ENCODE peak calls at places on chromosome 14, in eight cellular contexts. Q, C, H, G, Y, S, R and F are unnamed samples.

GRCh38 chr14:71287567-71287966 is 380.3 kb downstream of the PCNX1 start:
- DNase-seq in Q (no peak), C (no peak), H (no peak), G (no peak), Y (no peak), S (no peak), R (no peak), F (no peak)

GRCh38 chr14:72946491-72946890 is 20.2 kb downstream of the DCAF4 start:
- DNase-seq in Q (no peak), C (no peak), H (no peak), G (no peak), Y (no peak), S (no peak), R (no peak), F (no peak)

GRCh38 chr14:66003082-66003740 is 483.0 kb upstream of the CCDC196 start:
- DNase-seq in Q (no peak), C (no peak), H (no peak), G (no peak), Y (no peak), S (no peak), R (peak), F (no peak)

GRCh38 chr14:33676135-33676566 is 274.7 kb downstream of the EGLN3 start:
- DNase-seq in Q (no peak), C (peak), H (no peak), G (no peak), Y (peak), S (peak), R (peak), F (no peak)

GRCh38 chr14:80942158-80942738 is 710 bp upstream of the CEP128 start:
- DNase-seq in Q (no peak), C (no peak), H (peak), G (no peak), Y (no peak), S (no peak), R (no peak), F (no peak)

GRCh38 chr14:23175823-23176222 is 7.6 kb downstream of the SLC7A8 start:
- DNase-seq in Q (no peak), C (no peak), H (no peak), G (no peak), Y (no peak), S (no peak), R (no peak), F (no peak)

GRCh38 chr14:50230601-50231474 is 540 bp downstream of the SOS2 start:
- DNase-seq in Q (peak), C (peak), H (peak), G (peak), Y (peak), S (peak), R (peak), F (peak)

GRCh38 chr14:54737132-54737711 is 165.4 kb downstream of the GCH1 start:
- DNase-seq in Q (no peak), C (no peak), H (peak), G (no peak), Y (no peak), S (no peak), R (no peak), F (no peak)

GRCh38 chr14:36194645-36195044 is 18.1 kb upstream of the PTCSC3 start:
- DNase-seq in Q (no peak), C (no peak), H (no peak), G (no peak), Y (peak), S (no peak), R (no peak), F (no peak)

GRCh38 chr14:29311983-29312382 is 545.4 kb downstream of the FOXG1 start:
- DNase-seq in Q (no peak), C (no peak), H (no peak), G (no peak), Y (no peak), S (no peak), R (no peak), F (no peak)

GRCh38 chr14:95559203-95559602 is 24.4 kb downstream of the GLRX5 start:
- DNase-seq in Q (no peak), C (no peak), H (no peak), G (peak), Y (no peak), S (no peak), R (no peak), F (no peak)

GRCh38 chr14:103597623-103598372 is 31.2 kb upstream of the KLC1 start:
- DNase-seq in Q (no peak), C (peak), H (peak), G (no peak), Y (no peak), S (no peak), R (no peak), F (peak)

GRCh38 chr14:58824106-58824505 is 186.3 kb downstream of the DACT1 start:
- DNase-seq in Q (no peak), C (no peak), H (no peak), G (no peak), Y (no peak), S (no peak), R (no peak), F (no peak)

GRCh38 chr14:67532998-67533753 is at the start of gene PLEKHH1:
- DNase-seq in Q (peak), C (peak), H (peak), G (peak), Y (peak), S (peak), R (peak), F (peak)

GRCh38 chr14:35043046-35043445 is 3.0 kb upstream of the FAM177A1 start:
- DNase-seq in Q (no peak), C (no peak), H (no peak), G (no peak), Y (no peak), S (no peak), R (no peak), F (no peak)

GRCh38 chr14:76977793-76978730 is 50.4 kb downstream of the IRF2BPL start:
- DNase-seq in Q (peak), C (no peak), H (peak), G (peak), Y (no peak), S (no peak), R (peak), F (peak)